ENCODE peak calls at places on chromosomes 11 and 22, in nine cellular contexts. O is body of pancreas, B is lower leg skin, E is HCT116, N is IMR-90, Z is fibroblast of villous mesenchyme, G is colonic mucosa, X is fibroblast of mammary gland, Q is left ventricle myocardium inferior. A is an unnamed sample.

GRCh38 chr11:2940930-2941821 is 12.0 kb upstream of the PHLDA2 start:
- DNase-seq in O (peak), B (no peak), E (no peak), N (no peak), Z (no peak), G (peak), X (no peak), Q (no peak), A (no peak)

GRCh38 chr11:45275823-45276222 is 10.3 kb downstream of the SYT13 start:
- DNase-seq in O (no peak), B (no peak), E (no peak), N (no peak), Z (no peak), G (no peak), X (peak), Q (no peak), A (peak)

GRCh38 chr11:30917859-30918478 is 331.8 kb upstream of the MPPED2 start:
- DNase-seq in O (peak), B (no peak), E (peak), N (peak), Z (peak), G (no peak), X (peak), Q (no peak), A (peak)

GRCh38 chr11:66332371-66333219 is 3.6 kb downstream of the RIN1 start:
- DNase-seq in O (no peak), B (peak), E (no peak), N (no peak), Z (no peak), G (no peak), X (no peak), Q (no peak), A (no peak)

GRCh38 chr22:47586038-47586437 is 823.6 kb downstream of the TBC1D22A start:
- DNase-seq in O (no peak), B (no peak), E (peak), N (no peak), Z (no peak), G (no peak), X (no peak), Q (no peak), A (no peak)

GRCh38 chr11:59755701-59756495 is 722 bp downstream of the STX3 start:
- DNase-seq in O (peak), B (peak), E (peak), N (peak), Z (peak), G (peak), X (peak), Q (peak), A (peak)

GRCh38 chr22:42560781-42561180 is 7.0 kb downstream of the SERHL2 start:
- DNase-seq in O (peak), B (no peak), E (no peak), N (no peak), Z (no peak), G (no peak), X (peak), Q (no peak), A (no peak)

GRCh38 chr11:720642-721346 is 14.8 kb downstream of the EPS8L2 start:
- DNase-seq in O (no peak), B (no peak), E (no peak), N (peak), Z (peak), G (peak), X (no peak), Q (no peak), A (no peak)

GRCh38 chr11:96199563-96200025 is 143.4 kb downstream of the MAML2 start:
- DNase-seq in O (no peak), B (no peak), E (no peak), N (peak), Z (peak), G (no peak), X (peak), Q (no peak), A (peak)

GRCh38 chr22:28268176-28268575 is 349.1 kb upstream of the PITPNB start:
- DNase-seq in O (no peak), B (no peak), E (no peak), N (no peak), Z (no peak), G (no peak), X (peak), Q (no peak), A (no peak)

GRCh38 chr22:46846154-46846831 is 83.8 kb downstream of the TBC1D22A start:
- DNase-seq in O (no peak), B (peak), E (no peak), N (peak), Z (no peak), G (no peak), X (peak), Q (no peak), A (no peak)

GRCh38 chr11:70567680-70568503 is 169.6 kb downstream of the CTTN start:
- DNase-seq in O (peak), B (no peak), E (no peak), N (peak), Z (peak), G (peak), X (peak), Q (peak), A (peak)

GRCh38 chr11:10348650-10349280 is 43.9 kb downstream of the ADM start:
- DNase-seq in O (no peak), B (no peak), E (no peak), N (peak), Z (peak), G (no peak), X (peak), Q (no peak), A (peak)

GRCh38 chr22:20118572-20119020 is 1.6 kb upstream of the TRMT2A start:
- DNase-seq in O (no peak), B (no peak), E (no peak), N (no peak), Z (no peak), G (no peak), X (no peak), Q (peak), A (no peak)

GRCh38 chr11:15114501-15115475 is at the start of gene INSC:
- DNase-seq in O (peak), B (no peak), E (no peak), N (peak), Z (peak), G (no peak), X (peak), Q (peak), A (peak)

GRCh38 chr11:67372232-67372992 is 986 bp downstream of the CLCF1 start:
- DNase-seq in O (peak), B (no peak), E (no peak), N (no peak), Z (no peak), G (no peak), X (no peak), Q (no peak), A (no peak)

GRCh38 chr11:74470526-74470925 is 3.2 kb upstream of the KCNE3 start:
- DNase-seq in O (no peak), B (peak), E (no peak), N (no peak), Z (no peak), G (no peak), X (no peak), Q (no peak), A (no peak)

GRCh38 chr22:48372395-48372794 is 1455.3 kb downstream of the BRD1 start:
- DNase-seq in O (no peak), B (peak), E (no peak), N (no peak), Z (no peak), G (no peak), X (no peak), Q (no peak), A (no peak)

GRCh38 chr11:101439488-101439887 is 144.3 kb downstream of the TRPC6 start:
- DNase-seq in O (no peak), B (no peak), E (no peak), N (no peak), Z (no peak), G (no peak), X (no peak), Q (no peak), A (no peak)

GRCh38 chr11:12890476-12890875 is 118.6 kb upstream of the RASSF10 start:
- DNase-seq in O (no peak), B (no peak), E (no peak), N (peak), Z (no peak), G (no peak), X (no peak), Q (no peak), A (peak)

GRCh38 chr11:12885717-12886226 is 123.3 kb upstream of the RASSF10 start:
- DNase-seq in O (no peak), B (no peak), E (no peak), N (no peak), Z (no peak), G (no peak), X (no peak), Q (no peak), A (no peak)

GRCh38 chr11:12888525-12889158 is 120.5 kb upstream of the RASSF10 start:
- DNase-seq in O (peak), B (peak), E (peak), N (peak), Z (peak), G (peak), X (peak), Q (peak), A (peak)

GRCh38 chr11:12886508-12886907 is 122.6 kb upstream of the RASSF10 start:
- DNase-seq in O (no peak), B (no peak), E (no peak), N (no peak), Z (no peak), G (no peak), X (no peak), Q (no peak), A (no peak)

GRCh38 chr11:12889243-12889642 is 119.9 kb upstream of the RASSF10 start:
- DNase-seq in O (no peak), B (no peak), E (no peak), N (peak), Z (peak), G (no peak), X (peak), Q (peak), A (peak)
- H3K4me3 ChIP-seq in O (no peak), B (no peak), E (no peak), N (no peak), Z (no peak), G (no peak), X (no peak), Q (peak), A (no peak)

GRCh38 chr22:35684270-35684700 is 33.4 kb upstream of the APOL5 start:
- DNase-seq in O (peak), B (no peak), E (no peak), N (peak), Z (peak), G (peak), X (peak), Q (no peak), A (peak)
- TF ChIP-seq CTCF in O (peak), B (no peak), E (peak), N (peak), Z (peak), G (no peak), X (peak), Q (peak), A (peak)

DNA sequence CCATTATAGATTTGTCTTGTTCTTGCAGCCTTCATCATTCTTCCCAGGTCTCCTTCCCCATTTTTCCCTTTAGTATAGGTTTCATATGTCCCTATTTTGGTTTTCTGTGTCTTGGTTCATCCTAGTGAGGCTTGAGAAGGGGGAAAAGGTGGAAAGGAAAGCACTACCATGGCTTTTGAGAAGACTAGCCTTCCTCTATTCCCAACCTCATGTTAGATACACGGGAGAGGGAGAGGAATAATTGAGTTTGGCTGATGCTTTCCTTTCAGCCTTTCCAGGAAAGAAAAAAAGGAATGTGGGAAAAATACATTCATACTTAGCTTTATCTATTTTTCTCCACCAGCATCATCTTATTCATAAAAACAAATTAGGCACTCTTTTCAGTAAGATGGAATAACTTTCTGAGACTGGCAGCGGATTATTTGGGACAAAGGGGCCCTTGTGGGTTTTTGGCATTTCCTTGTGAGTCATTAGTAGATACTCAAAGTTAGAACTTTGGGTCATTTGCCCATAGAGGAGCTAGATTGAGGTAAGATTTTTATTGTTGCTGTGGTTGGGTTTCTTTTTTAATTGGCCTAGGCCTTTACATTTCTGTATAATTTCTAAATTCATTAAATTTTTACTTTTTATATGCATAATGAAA is 23.8 kb downstream of the CAPRIN1 start:
- DNase-seq in O (no peak), B (no peak), E (peak), N (peak), Z (peak), G (no peak), X (peak), Q (no peak), A (peak)
- H3K4me3 ChIP-seq in O (no peak), B (no peak), E (peak), N (no peak), Z (no peak), G (no peak), X (no peak), Q (no peak), A (no peak)

GRCh38 chr11:13348305-13348704 is 70.7 kb downstream of the BMAL1 start:
- DNase-seq in O (no peak), B (no peak), E (no peak), N (no peak), Z (no peak), G (no peak), X (no peak), Q (no peak), A (no peak)
- TF ChIP-seq CTCF in O (no peak), B (no peak), E (no peak), N (no peak), Z (no peak), G (no peak), X (no peak), Q (no peak), A (no peak)

GRCh38 chr11:94771390-94771789 is 3.2 kb downstream of the AMOTL1 start:
- DNase-seq in O (no peak), B (no peak), E (no peak), N (no peak), Z (peak), G (no peak), X (no peak), Q (no peak), A (no peak)

GRCh38 chr11:94767701-94768601 is at the start of gene AMOTL1:
- DNase-seq in O (peak), B (peak), E (peak), N (peak), Z (peak), G (peak), X (peak), Q (peak), A (peak)

GRCh38 chr11:94768602-94769511 is 701 bp downstream of the AMOTL1 start:
- DNase-seq in O (peak), B (peak), E (no peak), N (peak), Z (peak), G (no peak), X (no peak), Q (peak), A (no peak)

GRCh38 chr11:94770563-94771120 is 2.5 kb downstream of the AMOTL1 start:
- DNase-seq in O (no peak), B (no peak), E (no peak), N (no peak), Z (no peak), G (no peak), X (no peak), Q (no peak), A (no peak)

GRCh38 chr11:94769897-94770296 is 1.7 kb downstream of the AMOTL1 start:
- DNase-seq in O (peak), B (no peak), E (no peak), N (no peak), Z (peak), G (no peak), X (no peak), Q (no peak), A (no peak)
- H3K4me3 ChIP-seq in O (peak), B (no peak), E (peak), N (peak), Z (peak), G (peak), X (peak), Q (peak), A (peak)

GRCh38 chr11:124754710-124755109 is 2.7 kb upstream of the VSIG2 start:
- DNase-seq in O (no peak), B (no peak), E (no peak), N (no peak), Z (no peak), G (no peak), X (no peak), Q (no peak), A (no peak)
- TF ChIP-seq CTCF in O (no peak), B (no peak), E (no peak), N (no peak), Z (no peak), G (no peak), X (no peak), Q (no peak), A (no peak)

GRCh38 chr22:50526849-50527801 is 1.7 kb upstream of the SCO2 start:
- DNase-seq in O (no peak), B (peak), E (no peak), N (no peak), Z (peak), G (peak), X (peak), Q (peak), A (peak)

GRCh38 chr22:50524664-50525103 is 714 bp downstream of the SCO2 start:
- DNase-seq in O (no peak), B (no peak), E (no peak), N (no peak), Z (no peak), G (peak), X (no peak), Q (no peak), A (no peak)

GRCh38 chr22:50527921-50528681 is 1.7 kb downstream of the TYMP start:
- DNase-seq in O (no peak), B (no peak), E (no peak), N (no peak), Z (no peak), G (no peak), X (no peak), Q (no peak), A (no peak)

GRCh38 chr22:50525104-50525958 is at the start of gene SCO2:
- DNase-seq in O (peak), B (peak), E (peak), N (peak), Z (peak), G (peak), X (peak), Q (peak), A (peak)

GRCh38 chr22:50525991-50526848 is 822 bp upstream of the SCO2 start:
- DNase-seq in O (peak), B (peak), E (no peak), N (peak), Z (peak), G (peak), X (peak), Q (peak), A (peak)
- H3K4me3 ChIP-seq in O (peak), B (peak), E (peak), N (peak), Z (peak), G (peak), X (peak), Q (peak), A (peak)

DNA sequence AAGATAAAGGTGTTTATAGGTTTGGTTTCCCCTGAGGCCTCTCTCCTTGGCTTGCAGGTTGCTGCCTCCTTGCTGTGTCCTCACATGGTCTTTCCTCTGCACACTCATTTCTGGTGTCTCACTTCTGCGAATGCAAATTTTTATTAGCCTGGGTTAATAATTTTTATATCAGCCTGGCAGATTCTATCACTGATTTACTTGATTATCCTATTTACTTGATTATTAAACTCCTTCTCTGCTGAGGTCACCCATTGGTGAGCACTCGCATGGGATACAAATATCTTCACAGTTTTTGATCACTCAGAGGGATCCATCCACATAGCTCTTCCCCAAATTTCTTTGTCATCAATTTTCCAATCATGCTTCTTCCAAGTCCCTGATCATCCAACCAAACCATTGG is 90.9 kb upstream of the IGLL5 start:
- DNase-seq in O (no peak), B (no peak), E (no peak), N (no peak), Z (no peak), G (no peak), X (no peak), Q (no peak), A (no peak)
- TF ChIP-seq CTCF in O (no peak), B (no peak), E (no peak), N (no peak), Z (no peak), G (no peak), X (no peak), Q (no peak), A (no peak)

GRCh38 chr11:12900496-12900895 is 108.6 kb upstream of the RASSF10 start:
- DNase-seq in O (no peak), B (no peak), E (no peak), N (peak), Z (peak), G (no peak), X (peak), Q (no peak), A (peak)

GRCh38 chr11:12897867-12898266 is 111.2 kb upstream of the RASSF10 start:
- DNase-seq in O (peak), B (no peak), E (no peak), N (no peak), Z (peak), G (no peak), X (peak), Q (no peak), A (no peak)

GRCh38 chr11:12902784-12903491 is 106.2 kb upstream of the RASSF10 start:
- DNase-seq in O (no peak), B (no peak), E (no peak), N (no peak), Z (no peak), G (no peak), X (no peak), Q (no peak), A (no peak)

GRCh38 chr11:12901272-12901671 is 107.8 kb upstream of the RASSF10 start:
- DNase-seq in O (no peak), B (no peak), E (no peak), N (peak), Z (peak), G (no peak), X (peak), Q (no peak), A (no peak)

GRCh38 chr11:12901874-12902481 is 107.1 kb upstream of the RASSF10 start:
- DNase-seq in O (no peak), B (no peak), E (no peak), N (peak), Z (no peak), G (no peak), X (peak), Q (no peak), A (peak)
- H3K4me3 ChIP-seq in O (no peak), B (no peak), E (no peak), N (no peak), Z (no peak), G (no peak), X (no peak), Q (no peak), A (no peak)

GRCh38 chr22:35043251-35043931 is 22.6 kb upstream of the ISX start:
- DNase-seq in O (no peak), B (no peak), E (no peak), N (no peak), Z (no peak), G (no peak), X (no peak), Q (no peak), A (no peak)
- TF ChIP-seq CTCF in O (no peak), B (no peak), E (peak), N (no peak), Z (peak), G (peak), X (no peak), Q (no peak), A (peak)

A was measured in AG10803.